ENCODE peak calls at places on chromosomes 13 and 19, in five cellular contexts. J is sigmoid colon, U is HT1080, D is prostate gland, V is progenitor cell of endocrine pancreas. B is an unnamed sample.

GRCh38 chr13:44668707-44669106 is 92.6 kb upstream of the TSC22D1 start:
- DNase-seq in U (no peak), D (no peak), J (no peak), V (no peak), B (no peak)

GRCh38 chr19:3620145-3620816 is 6.3 kb downstream of the CACTIN start:
- DNase-seq in V (no peak), U (no peak), D (no peak), J (no peak), B (no peak)

GRCh38 chr19:2663920-2664571 is 38.4 kb downstream of the GNG7 start:
- DNase-seq in U (no peak), D (no peak), V (no peak), J (no peak), B (no peak)

GRCh38 chr19:13995878-13996765 is 10.0 kb downstream of the RFX1 start:
- DNase-seq in J (no peak), D (no peak), V (no peak), U (no peak), B (no peak)

GRCh38 chr13:24282256-24282655 is 27.1 kb upstream of the C1QTNF9 start:
- DNase-seq in D (no peak), V (no peak), U (no peak), J (no peak), B (no peak)

GRCh38 chr19:17448190-17448967 is at the start of gene TMEM221:
- DNase-seq in U (no peak), D (no peak), J (peak; percentile 81), V (peak; percentile 71), B (peak; percentile 74)

GRCh38 chr19:13026478-13026999 is 31.3 kb downstream of the NFIX start:
- DNase-seq in U (no peak), D (no peak), V (no peak), J (no peak), B (no peak)

GRCh38 chr19:55474269-55475265 is 1.9 kb upstream of the ZNF628 start:
- DNase-seq in V (no peak), D (no peak), U (no peak), J (no peak), B (no peak)

GRCh38 chr13:101941095-101941777 is 460.6 kb downstream of the FGF14 start:
- DNase-seq in D (no peak), V (no peak), U (no peak), J (no peak), B (no peak)

GRCh38 chr19:2927032-2927430 is 17.7 kb downstream of the ZNF77 start:
- DNase-seq in J (no peak), U (no peak), D (no peak), V (no peak), B (no peak)

GRCh38 chr13:79541426-79542049 is 60.6 kb downstream of the NDFIP2 start:
- DNase-seq in D (peak; percentile 35), V (no peak), U (peak; percentile 57), J (no peak), B (peak; percentile 28)

GRCh38 chr13:45714170-45714569 is 12.1 kb downstream of the CBY2 start:
- DNase-seq in D (no peak), U (no peak), J (no peak), V (no peak), B (no peak)

GRCh38 chr13:34833562-34834182 is 108.4 kb upstream of the NBEA start:
- DNase-seq in D (no peak), U (peak; percentile 70), V (no peak), J (no peak), B (no peak)

GRCh38 chr13:42880241-42880640 is 98.9 kb downstream of the FAM216B start:
- DNase-seq in D (no peak), U (no peak), V (no peak), J (no peak), B (no peak)

GRCh38 chr13:49517461-49517860 is 21.7 kb downstream of the PHF11 start:
- DNase-seq in U (no peak), V (no peak), D (no peak), J (no peak), B (peak; percentile 17)

GRCh38 chr13:23500858-23501257 is 67.4 kb upstream of the SACS start:
- DNase-seq in V (no peak), D (no peak), U (peak; percentile 42), J (no peak), B (no peak)

GRCh38 chr13:101473458-101473857 is 21.0 kb downstream of the ITGBL1 start:
- DNase-seq in J (no peak), U (peak; percentile 83), D (no peak), V (no peak), B (no peak)

GRCh38 chr19:35295792-35296462 is 4.0 kb downstream of the MAG start:
- DNase-seq in D (no peak), J (no peak), U (no peak), V (no peak), B (no peak)

GRCh38 chr13:22189176-22190048 is 518.5 kb downstream of the FGF9 start:
- DNase-seq in J (no peak), V (no peak), U (no peak), D (no peak), B (no peak)

GRCh38 chr13:42369071-42369795 is 97.3 kb downstream of the AKAP11 start:
- DNase-seq in V (no peak), D (no peak), U (no peak), J (no peak), B (no peak)

GRCh38 chr19:57242821-57243220 is 2.4 kb downstream of the ZNF805 start:
- DNase-seq in V (no peak), D (no peak), J (no peak), U (no peak), B (no peak)

GRCh38 chr19:54727562-54727961 is 3.3 kb downstream of the KIR3DL3 start:
- DNase-seq in U (no peak), V (no peak), D (no peak), J (no peak), B (no peak)

GRCh38 chr19:52171321-52172169 is at the start of gene ZNF836:
- DNase-seq in U (peak; percentile 6), J (peak; percentile 96), V (peak; percentile 72), D (peak; percentile 92), B (peak; percentile 72)

GRCh38 chr13:99421271-99421670 is 80.0 kb upstream of the TM9SF2 start:
- DNase-seq in U (no peak), J (no peak), V (no peak), D (no peak), B (no peak)

GRCh38 chr19:29667941-29668340 is 2.7 kb downstream of the PLEKHF1 start:
- DNase-seq in V (no peak), U (no peak), J (peak; percentile 60), D (no peak), B (no peak)

GRCh38 chr13:29578300-29579048 is 17.0 kb downstream of the SLC7A1 start:
- DNase-seq in D (no peak), U (no peak), V (no peak), J (no peak), B (no peak)

GRCh38 chr19:29576761-29577661 is 29.1 kb upstream of the POP4 start:
- DNase-seq in J (no peak), U (peak; percentile 14), D (no peak), V (no peak), B (no peak)

B was measured in endothelial cell.